ENCODE peak calls at places on chromosome 11, in seven cellular contexts. S is hepatocyte, G is tibial artery, T is sigmoid colon, Y is small intestine, H is OCI-LY7, X is neural progenitor cell. I is an unnamed sample.
A peak's percentile ranks its signal among the peaks of the same experiment; 100 is the strongest.

GRCh38 chr11:12746593-12747097 is 72.4 kb downstream of the TEAD1 start:
- DNase-seq in S (peak; percentile 79), G (no peak), T (peak; percentile 77), Y (no peak), H (no peak), X (peak; percentile 93), I (peak; percentile 98)

GRCh38 chr11:16778286-16778685 is 39.8 kb downstream of the C11orf58 start:
- DNase-seq in S (no peak), G (no peak), T (no peak), Y (no peak), H (no peak), X (no peak), I (no peak)

GRCh38 chr11:122697636-122698167 is 42.2 kb downstream of the UBASH3B start:
- DNase-seq in S (no peak), G (peak; percentile 26), T (no peak), Y (peak; percentile 11), H (peak; percentile 98), X (no peak), I (no peak)

GRCh38 chr11:66637557-66638176 is 836 bp upstream of the RBM4 start:
- DNase-seq in S (no peak), G (no peak), T (peak; percentile 69), Y (no peak), H (no peak), X (peak; percentile 56), I (no peak)

GRCh38 chr11:132126973-132127900 is 756.8 kb downstream of the NTM start:
- DNase-seq in S (peak; percentile 72), G (peak; percentile 76), T (peak; percentile 71), Y (peak; percentile 28), H (no peak), X (peak; percentile 66), I (peak; percentile 31)

GRCh38 chr11:66334605-66335442 is 1.4 kb downstream of the RIN1 start:
- DNase-seq in S (peak; percentile 12), G (peak; percentile 22), T (peak; percentile 68), Y (no peak), H (no peak), X (no peak), I (no peak)

GRCh38 chr11:46119352-46120216 is 1.7 kb downstream of the PHF21A start:
- DNase-seq in S (peak; percentile 77), G (peak; percentile 53), T (peak; percentile 73), Y (peak; percentile 35), H (peak; percentile 74), X (peak; percentile 71), I (peak; percentile 56)

GRCh38 chr11:127521413-127521812 is 520.8 kb upstream of the KIRREL3 start:
- DNase-seq in S (peak; percentile 7), G (no peak), T (no peak), Y (no peak), H (no peak), X (no peak), I (no peak)

GRCh38 chr11:69035959-69036340 is 12.8 kb upstream of the TPCN2 start:
- DNase-seq in S (no peak), G (peak; percentile 68), T (peak; percentile 82), Y (no peak), H (no peak), X (no peak), I (no peak)

GRCh38 chr11:123507043-123507442 is 77.0 kb downstream of the GRAMD1B start:
- DNase-seq in S (no peak), G (no peak), T (no peak), Y (no peak), H (no peak), X (no peak), I (no peak)

GRCh38 chr11:16001899-16002426 is 354.4 kb downstream of the SOX6 start:
- DNase-seq in S (peak; percentile 67), G (no peak), T (no peak), Y (peak; percentile 82), H (no peak), X (peak; percentile 62), I (peak; percentile 83)

GRCh38 chr11:70024036-70024772 is 53.9 kb upstream of the ANO1 start:
- DNase-seq in S (no peak), G (no peak), T (no peak), Y (no peak), H (no peak), X (no peak), I (no peak)

GRCh38 chr11:99452076-99452475 is 431.3 kb downstream of the CNTN5 start:
- DNase-seq in S (no peak), G (no peak), T (no peak), Y (no peak), H (no peak), X (no peak), I (no peak)

GRCh38 chr11:47587039-47587675 is 679 bp downstream of the FAM180B start:
- DNase-seq in S (no peak), G (peak; percentile 55), T (no peak), Y (no peak), H (no peak), X (no peak), I (no peak)

GRCh38 chr11:12845739-12846358 is 163.3 kb upstream of the RASSF10 start:
- DNase-seq in S (peak; percentile 78), G (no peak), T (peak; percentile 79), Y (peak; percentile 84), H (peak; percentile 59), X (peak; percentile 72), I (peak; percentile 91)

GRCh38 chr11:115325523-115325922 is 178.7 kb downstream of the CADM1 start:
- DNase-seq in S (no peak), G (no peak), T (no peak), Y (no peak), H (no peak), X (no peak), I (no peak)

GRCh38 chr11:110089617-110090282 is 3.4 kb upstream of the ZC3H12C start:
- DNase-seq in S (no peak), G (no peak), T (no peak), Y (no peak), H (no peak), X (no peak), I (no peak)

GRCh38 chr11:82775736-82776346 is 42.2 kb upstream of the FAM181B start:
- DNase-seq in S (peak; percentile 30), G (peak; percentile 21), T (no peak), Y (peak; percentile 61), H (peak; percentile 51), X (peak; percentile 59), I (peak; percentile 74)

GRCh38 chr11:36240746-36241295 is 48.4 kb downstream of the COMMD9 start:
- DNase-seq in S (no peak), G (no peak), T (no peak), Y (no peak), H (no peak), X (no peak), I (no peak)

GRCh38 chr11:86629070-86629706 is 43.2 kb downstream of the ME3 start:
- DNase-seq in S (no peak), G (peak; percentile 40), T (no peak), Y (no peak), H (no peak), X (no peak), I (no peak)

GRCh38 chr11:7014118-7014517 is 6.0 kb downstream of the ZNF214 start:
- DNase-seq in S (no peak), G (no peak), T (no peak), Y (no peak), H (no peak), X (no peak), I (no peak)

GRCh38 chr11:112797072-112797471 is 164.1 kb upstream of the NCAM1 start:
- DNase-seq in S (peak; percentile 27), G (no peak), T (no peak), Y (no peak), H (no peak), X (peak; percentile 59), I (no peak)

GRCh38 chr11:18019650-18020049 is 6.8 kb upstream of the SERGEF start:
- DNase-seq in S (no peak), G (no peak), T (no peak), Y (no peak), H (no peak), X (no peak), I (no peak)

GRCh38 chr11:40514124-40514523 is 945.3 kb downstream of the LRRC4C start:
- DNase-seq in S (peak; percentile 34), G (no peak), T (no peak), Y (peak; percentile 2), H (no peak), X (no peak), I (no peak)

GRCh38 chr11:107606122-107606521 is 15.2 kb downstream of the ELMOD1 start:
- DNase-seq in S (no peak), G (no peak), T (no peak), Y (no peak), H (no peak), X (no peak), I (no peak)

GRCh38 chr11:50174189-50174588 is 141.5 kb downstream of the OR4C45 start:
- DNase-seq in S (no peak), G (no peak), T (no peak), Y (no peak), H (no peak), X (no peak), I (no peak)

DNA sequence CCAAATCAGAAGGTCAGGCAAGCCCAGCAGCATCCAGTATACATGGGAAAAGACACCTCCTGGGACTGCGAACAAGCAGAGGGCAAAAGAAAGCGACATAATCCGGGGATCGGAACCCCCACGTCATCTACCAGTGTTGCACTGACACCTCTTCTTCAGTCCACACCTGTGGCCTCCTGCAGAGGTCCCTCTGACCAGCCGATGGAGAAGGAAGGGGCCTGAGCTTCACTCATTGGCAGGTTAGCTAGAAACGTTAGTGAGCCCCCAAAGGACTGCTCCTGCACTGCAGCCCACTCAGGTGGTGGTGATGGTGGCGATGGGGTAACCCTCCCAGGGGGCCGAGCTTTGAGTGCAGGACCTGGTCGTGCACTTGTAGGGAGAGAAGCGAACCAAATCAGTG is 22.1 kb downstream of the ASCL2 start:
- DNase-seq in S (no peak), G (no peak), T (peak; percentile 14), Y (no peak), H (no peak), X (no peak), I (no peak)
- H3K4me1 ChIP-seq in S (no peaks in the 10 kb centered on the region), G (no peaks in the 10 kb centered on the region), T (no peaks in the 10 kb centered on the region), Y (no peaks in the 10 kb centered on the region), H (no peaks in the 10 kb centered on the region), X (peaks cover 6% of the 10 kb centered on the region), I (no peaks in the 10 kb centered on the region)

GRCh38 chr11:78253797-78254196 is 65.1 kb downstream of the USP35 start:
- DNase-seq in S (no peak), G (no peak), T (no peak), Y (no peak), H (no peak), X (no peak), I (no peak)
- H3K4me1 ChIP-seq in S (no peaks in the 10 kb centered on the region), G (no peaks in the 10 kb centered on the region), T (no peaks in the 10 kb centered on the region), Y (peaks cover 20% of the 10 kb centered on the region), H (no peaks in the 10 kb centered on the region), X (no peaks in the 10 kb centered on the region), I (peaks cover 3% of the 10 kb centered on the region)

GRCh38 chr11:125175896-125176575 is 11.5 kb downstream of the PKNOX2 start:
- DNase-seq in S (no peak), G (no peak), T (no peak), Y (no peak), H (no peak), X (no peak), I (peak; percentile 76)
- H3K4me1 ChIP-seq in S (peaks cover 16% of the 10 kb centered on the region), G (no peaks in the 10 kb centered on the region), T (no peaks in the 10 kb centered on the region), Y (no peaks in the 10 kb centered on the region), H (no peaks in the 10 kb centered on the region), X (peaks cover 45% of the 10 kb centered on the region), I (peaks cover 65% of the 10 kb centered on the region)

GRCh38 chr11:14583252-14584105 is 60.1 kb upstream of the PDE3B start:
- DNase-seq in S (peak; percentile 54), G (no peak), T (no peak), Y (peak; percentile 84), H (no peak), X (peak; percentile 3), I (no peak)
- H3K4me1 ChIP-seq in S (peaks cover 26% of the 10 kb centered on the region), G (no peaks in the 10 kb centered on the region), T (no peaks in the 10 kb centered on the region), Y (peaks cover 2% of the 10 kb centered on the region), H (peaks cover 7% of the 10 kb centered on the region), X (no peaks in the 10 kb centered on the region), I (peaks cover 4% of the 10 kb centered on the region)

I was measured in SJCRH30.